ENCODE peak calls at places on chromosome 13, in five cellular contexts. O is activated naive CD4-positive, alpha-beta T cell treated with Interleukin-2 at 50 U/mL for 16 hours; J is lower leg skin; H is T-helper 17 cell; G is NCI-H69. E is an unnamed sample.

GRCh38 chr13:113075711-113076110 is 29.9 kb upstream of the F7 start:
- DNase-seq in O (no peak), J (no peak), H (no peak), G (no peak), E (no peak)

GRCh38 chr13:86020350-86021002 is 221.3 kb upstream of the SLITRK6 start:
- DNase-seq in O (no peak), J (no peak), H (no peak), G (peak), E (no peak)

GRCh38 chr13:74203576-74203975 is 69.4 kb upstream of the KLF12 start:
- DNase-seq in O (no peak), J (no peak), H (no peak), G (peak), E (no peak)

GRCh38 chr13:44578064-44578394 is 1.9 kb upstream of the TSC22D1 start:
- DNase-seq in O (no peak), J (no peak), H (no peak), G (peak), E (no peak)

GRCh38 chr13:50685491-50685890 is 158.0 kb downstream of the DLEU7 start:
- DNase-seq in O (no peak), J (peak), H (no peak), G (peak), E (no peak)

GRCh38 chr13:39501711-39502324 is 101.2 kb downstream of the LHFPL6 start:
- DNase-seq in O (no peak), J (no peak), H (no peak), G (peak), E (no peak)

GRCh38 chr13:112487127-112487517 is 100.8 kb downstream of the TUBGCP3 start:
- DNase-seq in O (no peak), J (no peak), H (no peak), G (no peak), E (no peak)

GRCh38 chr13:81957121-81957520 is 1616.2 kb upstream of the SPRY2 start:
- DNase-seq in O (no peak), J (no peak), H (no peak), G (no peak), E (no peak)

GRCh38 chr13:32829676-32830091 is 186.5 kb upstream of the KL start:
- DNase-seq in O (no peak), J (no peak), H (no peak), G (peak), E (no peak)

E was measured in T-helper 9 cell.